ENCODE peak calls at places on chromosome 7, in eight cellular contexts. T is HFFc6, J is right atrium auricular region, Q is NCI-H1092 treated with DMSO at 0.1 percent for 48 hours, A is H7, V is natural killer cell, P is suprapubic skin, X is fibroblast of the aortic adventitia. H is an unnamed sample.

GRCh38 chr7:136925049-136925448 is 56.6 kb downstream of the CHRM2 start:
- DNase-seq in T (no peak), J (no peak), Q (peak; percentile 7), A (no peak), V (no peak), P (no peak), X (peak; percentile 43), H (no peak)

GRCh38 chr7:17564678-17565209 is 266.3 kb downstream of the AHR start:
- DNase-seq in T (peak; percentile 69), J (no peak), Q (no peak), A (no peak), V (no peak), P (no peak), X (no peak), H (peak; percentile 71)

GRCh38 chr7:106518986-106519385 is 142.0 kb downstream of the CCDC71L start:
- DNase-seq in T (no peak), J (no peak), Q (no peak), A (no peak), V (no peak), P (no peak), X (peak; percentile 34), H (no peak)

GRCh38 chr7:46007194-46007593 is 86.1 kb upstream of the IGFBP3 start:
- DNase-seq in T (no peak), J (no peak), Q (no peak), A (no peak), V (no peak), P (no peak), X (no peak), H (no peak)

GRCh38 chr7:24956021-24956420 is 24.0 kb downstream of the OSBPL3 start:
- DNase-seq in T (peak; percentile 60), J (no peak), Q (no peak), A (no peak), V (no peak), P (no peak), X (no peak), H (no peak)

GRCh38 chr7:30559566-30559965 is 35.1 kb upstream of the GARS1 start:
- DNase-seq in T (peak; percentile 64), J (no peak), Q (no peak), A (no peak), V (no peak), P (no peak), X (peak; percentile 61), H (no peak)

GRCh38 chr7:144519900-144520299 is 116.4 kb upstream of the NOBOX start:
- DNase-seq in T (no peak), J (no peak), Q (no peak), A (no peak), V (no peak), P (no peak), X (no peak), H (no peak)

GRCh38 chr7:55474944-55475911 is 97.1 kb downstream of the VOPP1 start:
- DNase-seq in T (no peak), J (no peak), Q (no peak), A (no peak), V (no peak), P (no peak), X (no peak), H (no peak)

GRCh38 chr7:42932861-42933591 is 850 bp downstream of the MRPL32 start:
- DNase-seq in T (no peak), J (no peak), Q (peak; percentile 40), A (peak; percentile 23), V (no peak), P (no peak), X (peak; percentile 55), H (peak; percentile 43)

GRCh38 chr7:151139071-151139521 is 28.4 kb downstream of the GBX1 start:
- DNase-seq in T (no peak), J (no peak), Q (no peak), A (peak; percentile 84), V (peak; percentile 8), P (no peak), X (no peak), H (no peak)

GRCh38 chr7:143514487-143514886 is 36.8 kb downstream of the TAS2R41 start:
- DNase-seq in T (no peak), J (no peak), Q (no peak), A (no peak), V (no peak), P (no peak), X (no peak), H (no peak)

GRCh38 chr7:45626441-45627430 is 52.6 kb downstream of the ADCY1 start:
- DNase-seq in T (no peak), J (no peak), Q (no peak), A (peak; percentile 6), V (no peak), P (no peak), X (no peak), H (no peak)

GRCh38 chr7:31462636-31463035 is 51.3 kb upstream of the ITPRID1 start:
- DNase-seq in T (no peak), J (no peak), Q (no peak), A (no peak), V (no peak), P (no peak), X (no peak), H (no peak)

GRCh38 chr7:69439636-69440325 is 158.5 kb upstream of the AUTS2 start:
- DNase-seq in T (no peak), J (no peak), Q (no peak), A (no peak), V (no peak), P (no peak), X (no peak), H (no peak)

GRCh38 chr7:24738577-24738976 is 18.7 kb downstream of the GSDME start:
- DNase-seq in T (no peak), J (no peak), Q (no peak), A (no peak), V (no peak), P (no peak), X (no peak), H (no peak)

GRCh38 chr7:75915416-75916156 is 631 bp downstream of the POR start:
- DNase-seq in T (no peak), J (no peak), Q (peak; percentile 36), A (peak; percentile 69), V (no peak), P (peak; percentile 72), X (peak; percentile 30), H (peak; percentile 24)

GRCh38 chr7:102099474-102099873 is 187.2 kb upstream of the SH2B2 start:
- DNase-seq in T (no peak), J (no peak), Q (no peak), A (no peak), V (no peak), P (no peak), X (no peak), H (no peak)

GRCh38 chr7:139725077-139725476 is 52.7 kb downstream of the HIPK2 start:
- DNase-seq in T (peak; percentile 88), J (no peak), Q (no peak), A (no peak), V (no peak), P (no peak), X (peak; percentile 66), H (no peak)

GRCh38 chr7:108348913-108349312 is 107.3 kb downstream of the NRCAM start:
- DNase-seq in T (peak; percentile 29), J (no peak), Q (no peak), A (no peak), V (no peak), P (no peak), X (peak; percentile 96), H (no peak)

GRCh38 chr7:50197547-50197946 is 104.5 kb upstream of the ZPBP start:
- DNase-seq in T (no peak), J (no peak), Q (no peak), A (peak; percentile 84), V (no peak), P (no peak), X (no peak), H (no peak)

GRCh38 chr7:131943211-131943610 is 386.8 kb upstream of the PODXL start:
- DNase-seq in T (no peak), J (no peak), Q (no peak), A (no peak), V (no peak), P (no peak), X (no peak), H (no peak)

GRCh38 chr7:94701555-94701973 is 45.6 kb upstream of the SGCE start:
- DNase-seq in T (peak; percentile 30), J (no peak), Q (no peak), A (peak; percentile 7), V (no peak), P (no peak), X (peak; percentile 30), H (no peak)

GRCh38 chr7:603152-603941 is 83.7 kb upstream of the PDGFA start:
- DNase-seq in T (no peak), J (no peak), Q (no peak), A (no peak), V (peak; percentile 55), P (peak; percentile 55), X (no peak), H (no peak)

GRCh38 chr7:78476851-78477405 is 678.4 kb downstream of the PHTF2 start:
- DNase-seq in T (no peak), J (no peak), Q (no peak), A (no peak), V (no peak), P (no peak), X (no peak), H (no peak)

GRCh38 chr7:139651308-139651707 is 126.5 kb downstream of the HIPK2 start:
- DNase-seq in T (no peak), J (no peak), Q (peak; percentile 31), A (no peak), V (no peak), P (no peak), X (no peak), H (no peak)

GRCh38 chr7:117871401-117871777 is 1.9 kb downstream of the CTTNBP2 start:
- DNase-seq in T (no peak), J (no peak), Q (no peak), A (no peak), V (no peak), P (no peak), X (no peak), H (no peak)

GRCh38 chr7:100431286-100431735 is 1.7 kb downstream of the MEPCE start:
- DNase-seq in T (no peak), J (no peak), Q (no peak), A (peak; percentile 36), V (no peak), P (no peak), X (no peak), H (no peak)

GRCh38 chr7:155327590-155328320 is 30.1 kb downstream of the INSIG1 start:
- DNase-seq in T (no peak), J (no peak), Q (no peak), A (no peak), V (no peak), P (no peak), X (no peak), H (no peak)

GRCh38 chr7:106279425-106280182 is 5.2 kb downstream of the NAMPT start:
- DNase-seq in T (no peak), J (no peak), Q (no peak), A (no peak), V (no peak), P (no peak), X (no peak), H (no peak)

GRCh38 chr7:149624006-149624405 is 126.4 kb upstream of the ZNF746 start:
- DNase-seq in T (peak; percentile 8), J (no peak), Q (no peak), A (peak; percentile 71), V (peak; percentile 35), P (peak; percentile 66), X (no peak), H (peak; percentile 2)

GRCh38 chr7:114930107-114930521 is 8.2 kb downstream of the MDFIC start:
- DNase-seq in T (no peak), J (no peak), Q (no peak), A (peak; percentile 21), V (no peak), P (no peak), X (no peak), H (no peak)

GRCh38 chr7:27103489-27104226 is 1.2 kb upstream of the HOXA2 start:
- DNase-seq in T (no peak), J (no peak), Q (no peak), A (peak; percentile 63), V (no peak), P (no peak), X (peak; percentile 53), H (no peak)

GRCh38 chr7:2948794-2949193 is 94.9 kb downstream of the CARD11 start:
- DNase-seq in T (no peak), J (no peak), Q (no peak), A (no peak), V (no peak), P (no peak), X (no peak), H (no peak)

GRCh38 chr7:36285276-36285675 is 104.4 kb upstream of the ANLN start:
- DNase-seq in T (no peak), J (no peak), Q (no peak), A (no peak), V (no peak), P (no peak), X (no peak), H (no peak)